ENCODE peak calls at places on chromosomes 4 and X, in six cellular contexts. K is NCI-H774, C is caudate nucleus, Q is RPMI8226, F is RWPE1, Y is C1 segment of cervical spinal cord. D is an unnamed sample.

GRCh38 chr4:159768011-159768410 is 665.1 kb downstream of the RAPGEF2 start:
- DNase-seq in Y (no peak), C (no peak), F (no peak), K (no peak), Q (no peak), D (no peak)

GRCh38 chr4:3790006-3790561 is 23.9 kb downstream of the ADRA2C start:
- DNase-seq in Q (no peak), C (no peak), F (no peak), K (no peak), Y (no peak), D (no peak)

GRCh38 chr4:88242144-88242543 is 42.2 kb downstream of the PPM1K start:
- DNase-seq in F (no peak), K (no peak), Q (no peak), C (no peak), Y (no peak), D (no peak)

GRCh38 chr4:98653006-98653405 is 5.4 kb downstream of the TSPAN5 start:
- DNase-seq in Y (no peak), F (peak), Q (no peak), C (no peak), K (no peak), D (no peak)

GRCh38 chr4:185693548-185694215 is 118.3 kb downstream of the SORBS2 start:
- DNase-seq in Q (no peak), K (no peak), F (no peak), Y (no peak), C (no peak), D (no peak)

GRCh38 chr4:180261346-180261745 is 1981.9 kb upstream of the TENM3 start:
- DNase-seq in F (no peak), Q (no peak), Y (no peak), C (no peak), K (no peak), D (no peak)

GRCh38 chr4:3639613-3640586 is 107.7 kb upstream of the LRPAP1 start:
- DNase-seq in F (no peak), Y (no peak), C (no peak), Q (no peak), K (no peak), D (no peak)

GRCh38 chrX:46247456-46247855 is 297.8 kb downstream of the ZNF674 start:
- DNase-seq in Y (no peak), Q (no peak), F (no peak), C (no peak), K (no peak), D (no peak)

GRCh38 chr4:72899214-72899613 is 170.3 kb downstream of the COX18 start:
- DNase-seq in Q (no peak), F (no peak), C (no peak), Y (no peak), K (no peak), D (no peak)